ENCODE peak calls at places on chromosomes 7 and 10, in six cellular contexts. One of them, this sample, is unnamed.

GRCh38 chr10:124651402-124651887 is 92.7 kb downstream of the FAM53B start:
- ATAC-seq in HepG2: peak; percentile 67
- ATAC-seq in HCT116: no peak
- ATAC-seq in K562: no peak
- ATAC-seq in upper lobe of left lung: no peak
- ATAC-seq in GM12878: peak; percentile 18
- ATAC-seq in this sample: no peak

GRCh38 chr10:127877701-127878100 is 15.0 kb downstream of the CLRN3 start:
- ATAC-seq in GM12878: no peak
- ATAC-seq in K562: no peak
- ATAC-seq in HCT116: no peak
- ATAC-seq in HepG2: no peak
- ATAC-seq in upper lobe of left lung: no peak
- ATAC-seq in this sample: no peak

GRCh38 chr7:36171503-36171902 is 18.4 kb downstream of the EEPD1 start:
- ATAC-seq in HCT116: no peak
- ATAC-seq in GM12878: peak; percentile 81
- ATAC-seq in HepG2: no peak
- ATAC-seq in K562: no peak
- ATAC-seq in upper lobe of left lung: no peak
- ATAC-seq in this sample: no peak

GRCh38 chr10:51607436-51607835 is 92.0 kb downstream of the CSTF2T start:
- ATAC-seq in HCT116: no peak
- ATAC-seq in upper lobe of left lung: no peak
- ATAC-seq in GM12878: no peak
- ATAC-seq in K562: no peak
- ATAC-seq in HepG2: no peak
- ATAC-seq in this sample: no peak

GRCh38 chr10:125021686-125022374 is 79.9 kb downstream of the ZRANB1 start:
- ATAC-seq in upper lobe of left lung: no peak
- ATAC-seq in HepG2: no peak
- ATAC-seq in GM12878: no peak
- ATAC-seq in HCT116: no peak
- ATAC-seq in K562: no peak
- ATAC-seq in this sample: no peak

GRCh38 chr7:157404002-157404401 is 67.2 kb downstream of the DNAJB6 start:
- ATAC-seq in GM12878: no peak
- ATAC-seq in HCT116: no peak
- ATAC-seq in HepG2: no peak
- ATAC-seq in upper lobe of left lung: no peak
- ATAC-seq in K562: no peak
- ATAC-seq in this sample: no peak

GRCh38 chr7:7870590-7870989 is 98.0 kb upstream of the GLCCI1 start:
- ATAC-seq in HCT116: no peak
- ATAC-seq in K562: no peak
- ATAC-seq in GM12878: no peak
- ATAC-seq in HepG2: no peak
- ATAC-seq in upper lobe of left lung: no peak
- ATAC-seq in this sample: no peak

GRCh38 chr7:22174574-22174953 is 182.4 kb downstream of the RAPGEF5 start:
- ATAC-seq in GM12878: no peak
- ATAC-seq in K562: peak; percentile 58
- ATAC-seq in HCT116: no peak
- ATAC-seq in upper lobe of left lung: no peak
- ATAC-seq in HepG2: no peak
- ATAC-seq in this sample: no peak

GRCh38 chr7:38746438-38746837 is 115.3 kb upstream of the AMPH start:
- ATAC-seq in upper lobe of left lung: no peak
- ATAC-seq in HCT116: no peak
- ATAC-seq in K562: no peak
- ATAC-seq in HepG2: no peak
- ATAC-seq in GM12878: peak; percentile 29
- ATAC-seq in this sample: no peak

GRCh38 chr7:105006367-105007139 is 7.5 kb upstream of the KMT2E start:
- ATAC-seq in GM12878: peak; percentile 22
- ATAC-seq in K562: peak; percentile 29
- ATAC-seq in HCT116: peak; percentile 32
- ATAC-seq in HepG2: peak; percentile 55
- ATAC-seq in upper lobe of left lung: peak; percentile 37
- ATAC-seq in this sample: no peak

GRCh38 chr7:111987115-111987826 is 218.9 kb downstream of the DOCK4 start:
- ATAC-seq in HepG2: no peak
- ATAC-seq in HCT116: no peak
- ATAC-seq in K562: no peak
- ATAC-seq in GM12878: no peak
- ATAC-seq in upper lobe of left lung: no peak
- ATAC-seq in this sample: peak; percentile 28

GRCh38 chr7:106270122-106270977 is 14.4 kb downstream of the NAMPT start:
- ATAC-seq in GM12878: peak; percentile 2
- ATAC-seq in HepG2: no peak
- ATAC-seq in HCT116: no peak
- ATAC-seq in upper lobe of left lung: no peak
- ATAC-seq in K562: peak; percentile 41
- ATAC-seq in this sample: no peak

GRCh38 chr7:117872565-117873055 is 631 bp downstream of the CTTNBP2 start:
- ATAC-seq in K562: no peak
- ATAC-seq in GM12878: no peak
- ATAC-seq in HepG2: peak; percentile 68
- ATAC-seq in HCT116: peak; percentile 61
- ATAC-seq in upper lobe of left lung: peak; percentile 65
- ATAC-seq in this sample: peak; percentile 53

GRCh38 chr7:51101111-51101757 is 215.4 kb downstream of the COBL start:
- ATAC-seq in upper lobe of left lung: no peak
- ATAC-seq in GM12878: no peak
- ATAC-seq in K562: no peak
- ATAC-seq in HepG2: no peak
- ATAC-seq in HCT116: no peak
- ATAC-seq in this sample: no peak

GRCh38 chr10:95382174-95382573 is 91.4 kb upstream of the PDLIM1 start:
- ATAC-seq in upper lobe of left lung: no peak
- ATAC-seq in HCT116: no peak
- ATAC-seq in HepG2: no peak
- ATAC-seq in K562: no peak
- ATAC-seq in GM12878: no peak
- ATAC-seq in this sample: no peak

GRCh38 chr7:149728491-149729375 is 44.7 kb downstream of the ZNF467 start:
- ATAC-seq in K562: no peak
- ATAC-seq in upper lobe of left lung: no peak
- ATAC-seq in GM12878: no peak
- ATAC-seq in HCT116: no peak
- ATAC-seq in HepG2: no peak
- ATAC-seq in this sample: no peak

GRCh38 chr7:27031289-27032172 is 64.3 kb downstream of the HOXA1 start:
- ATAC-seq in K562: no peak
- ATAC-seq in HepG2: no peak
- ATAC-seq in upper lobe of left lung: no peak
- ATAC-seq in HCT116: no peak
- ATAC-seq in GM12878: peak; percentile 93
- ATAC-seq in this sample: peak; percentile 84

GRCh38 chr7:70856889-70857511 is 274.9 kb upstream of the GALNT17 start:
- ATAC-seq in upper lobe of left lung: no peak
- ATAC-seq in GM12878: peak; percentile 66
- ATAC-seq in K562: peak; percentile 73
- ATAC-seq in HepG2: peak; percentile 44
- ATAC-seq in HCT116: no peak
- ATAC-seq in this sample: no peak

GRCh38 chr10:85668522-85668921 is 698.1 kb downstream of the GRID1 start:
- ATAC-seq in upper lobe of left lung: no peak
- ATAC-seq in HCT116: no peak
- ATAC-seq in GM12878: no peak
- ATAC-seq in HepG2: no peak
- ATAC-seq in K562: no peak
- ATAC-seq in this sample: no peak

GRCh38 chr10:873020-873419 is 58.5 kb downstream of the LARP4B start:
- ATAC-seq in GM12878: no peak
- ATAC-seq in HepG2: no peak
- ATAC-seq in HCT116: no peak
- ATAC-seq in upper lobe of left lung: no peak
- ATAC-seq in K562: no peak
- ATAC-seq in this sample: no peak

GRCh38 chr10:43362191-43362839 is 9.1 kb upstream of the FXYD4 start:
- ATAC-seq in HCT116: peak; percentile 97
- ATAC-seq in K562: no peak
- ATAC-seq in HepG2: no peak
- ATAC-seq in upper lobe of left lung: peak; percentile 97
- ATAC-seq in GM12878: peak; percentile 98
- ATAC-seq in this sample: peak; percentile 93

GRCh38 chr7:123557016-123557630 is 495 bp downstream of the NDUFA5 start:
- ATAC-seq in HCT116: peak; percentile 23
- ATAC-seq in upper lobe of left lung: no peak
- ATAC-seq in GM12878: peak; percentile 16
- ATAC-seq in HepG2: no peak
- ATAC-seq in K562: peak; percentile 19
- ATAC-seq in this sample: peak; percentile 4

GRCh38 chr10:11048707-11049296 is 31.1 kb downstream of the CELF2 start:
- ATAC-seq in HepG2: no peak
- ATAC-seq in GM12878: no peak
- ATAC-seq in upper lobe of left lung: no peak
- ATAC-seq in HCT116: no peak
- ATAC-seq in K562: no peak
- ATAC-seq in this sample: peak; percentile 53

DNA sequence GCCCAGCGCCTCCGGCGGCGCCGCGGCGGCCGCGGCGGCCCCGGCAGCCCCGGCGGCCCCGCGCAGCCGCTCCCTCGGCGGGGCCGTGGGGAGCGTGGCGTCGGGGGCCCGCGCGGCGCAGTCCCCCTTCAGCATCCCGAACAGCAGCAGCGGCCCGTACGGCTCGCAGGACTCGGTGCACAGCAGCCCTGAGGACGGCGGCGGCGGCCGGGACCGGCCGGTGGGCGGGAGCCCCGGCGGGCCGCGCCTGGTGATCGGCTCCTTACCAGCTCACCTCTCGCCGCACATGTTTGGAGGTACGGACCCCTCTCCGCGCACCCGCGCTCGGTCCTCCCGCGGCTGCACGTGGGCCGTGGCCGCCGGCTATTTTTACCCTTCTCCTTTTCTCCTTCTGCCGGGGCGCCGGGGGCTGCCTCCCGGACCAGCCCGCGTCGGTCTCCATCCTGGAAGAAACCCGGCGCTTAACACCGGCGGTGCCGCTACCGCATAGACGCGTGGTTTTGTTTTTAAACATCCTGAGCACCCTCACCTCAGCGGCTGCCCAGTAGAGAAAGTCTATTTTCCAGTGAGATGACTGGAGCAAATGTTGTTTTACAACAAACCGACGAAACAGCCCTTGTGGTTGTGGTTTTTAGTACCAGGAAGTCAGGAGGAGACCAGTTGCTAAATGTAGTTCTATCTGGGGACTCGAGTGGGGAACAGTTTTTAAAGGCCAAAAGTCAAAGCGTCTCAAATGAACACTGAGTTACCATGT is 1.3 kb downstream of the ZNRF2 start:
- ATAC-seq in upper lobe of left lung: no peak
- ATAC-seq in HCT116: no peak
- ATAC-seq in HepG2: no peak
- ATAC-seq in K562: peak; percentile 1
- ATAC-seq in GM12878: no peak
- ATAC-seq in this sample: no peak
- TF ChIP-seq POLR2A in upper lobe of left lung: peak; percentile 68
- TF ChIP-seq POLR2A in HCT116: no peak
- TF ChIP-seq POLR2A in HepG2: no peak
- TF ChIP-seq POLR2A in K562: no peak
- TF ChIP-seq POLR2A in GM12878: no peak
- TF ChIP-seq POLR2A in this sample: no peak

GRCh38 chr7:4791738-4792536 is 16.5 kb downstream of the AP5Z1 start:
- ATAC-seq in GM12878: peak; percentile 82
- ATAC-seq in upper lobe of left lung: peak; percentile 69
- ATAC-seq in HCT116: peak; percentile 92
- ATAC-seq in K562: peak; percentile 94
- ATAC-seq in HepG2: peak; percentile 69
- ATAC-seq in this sample: peak; percentile 60
- TF ChIP-seq CTCF in GM12878: peak; percentile 49
- TF ChIP-seq CTCF in upper lobe of left lung: peak; percentile 68
- TF ChIP-seq CTCF in HCT116: peak; percentile 86
- TF ChIP-seq CTCF in K562: peak; percentile 74
- TF ChIP-seq CTCF in HepG2: peak; percentile 68
- TF ChIP-seq CTCF in this sample: no peak

DNA sequence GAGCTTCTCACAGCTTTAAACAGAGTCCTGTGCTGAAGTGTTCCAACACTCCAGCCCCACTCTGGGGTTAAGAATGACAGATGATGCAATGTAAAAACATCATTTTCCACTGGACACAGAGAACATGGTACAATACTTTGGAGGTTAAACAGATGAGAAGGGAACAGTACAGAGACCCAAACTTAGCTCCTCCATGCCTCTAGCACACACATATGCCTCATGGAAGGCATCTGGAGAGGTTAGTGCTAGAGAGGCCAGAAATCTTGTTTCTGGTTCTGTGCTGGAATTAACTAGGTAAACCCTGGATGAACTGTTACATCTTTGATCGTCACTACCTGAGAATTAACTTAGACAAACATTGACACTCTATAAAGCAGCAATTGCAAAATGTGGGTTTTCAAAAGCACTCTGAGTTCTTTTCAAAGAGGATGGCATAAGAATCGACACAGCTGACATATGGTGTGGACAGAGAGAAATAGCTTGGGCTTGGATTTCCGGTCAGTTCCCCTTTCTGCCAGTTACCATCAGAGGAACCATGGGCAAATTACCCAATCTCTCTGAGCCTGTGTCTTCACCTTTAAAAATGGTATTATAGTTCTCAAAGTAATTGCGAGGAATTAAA is 81.9 kb downstream of the KCNMA1 start:
- ATAC-seq in upper lobe of left lung: peak; percentile 44
- ATAC-seq in HepG2: no peak
- ATAC-seq in HCT116: no peak
- ATAC-seq in GM12878: peak; percentile 26
- ATAC-seq in K562: peak; percentile 74
- ATAC-seq in this sample: peak; percentile 86
- TF ChIP-seq POLR2AphosphoS5 in upper lobe of left lung: peak; percentile 51
- TF ChIP-seq POLR2AphosphoS5 in HepG2: no peak
- TF ChIP-seq POLR2AphosphoS5 in HCT116: no peak
- TF ChIP-seq POLR2AphosphoS5 in GM12878: no peak
- TF ChIP-seq POLR2AphosphoS5 in K562: no peak
- TF ChIP-seq POLR2AphosphoS5 in this sample: peak; percentile 83

DNA sequence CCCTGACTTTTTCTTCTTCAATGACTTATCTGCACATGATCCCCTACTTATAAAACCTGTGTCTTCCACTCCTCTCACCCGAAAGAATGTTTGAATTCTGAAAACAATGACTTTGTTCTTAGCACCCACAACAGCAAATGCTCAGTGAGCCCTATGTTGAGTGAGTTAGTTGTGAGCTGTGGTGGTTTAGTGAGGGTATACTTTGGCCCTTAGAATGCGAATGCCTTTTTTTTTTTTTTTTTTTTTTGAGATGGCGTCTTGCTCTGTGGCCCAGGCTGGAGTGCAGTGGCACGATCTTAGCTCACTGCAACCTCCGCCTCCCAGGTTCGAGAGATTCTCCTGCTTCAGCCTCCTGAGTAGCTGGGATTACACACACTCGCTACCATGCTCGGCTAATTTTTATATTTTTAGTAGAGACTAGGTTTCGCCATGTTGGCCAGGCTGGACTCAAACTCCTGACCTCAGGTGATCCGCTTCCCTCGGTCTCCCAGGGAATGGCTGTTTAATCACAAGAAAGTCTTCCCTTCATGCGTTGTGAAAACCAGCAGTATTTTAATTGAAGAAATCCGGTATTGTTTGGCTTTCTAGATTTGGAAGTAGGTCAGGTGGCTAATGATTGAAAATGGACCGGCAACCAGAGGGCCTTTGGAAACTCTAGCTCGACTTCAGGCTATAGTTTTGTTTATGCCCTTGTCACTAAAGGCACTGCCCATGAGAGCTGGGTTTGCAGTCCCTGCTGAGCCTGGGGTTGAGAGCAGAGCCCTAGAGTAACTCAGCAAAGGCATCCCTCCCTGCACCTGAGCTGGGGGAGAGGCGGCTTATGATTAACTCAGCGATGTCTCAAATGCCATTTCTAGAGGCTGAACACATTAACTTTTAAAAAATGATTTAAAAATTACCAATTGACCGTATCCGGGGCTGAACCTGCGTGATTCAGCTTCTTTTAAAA is 41.3 kb downstream of the CUX1 start:
- ATAC-seq in upper lobe of left lung: no peak
- ATAC-seq in HepG2: peak; percentile 34
- ATAC-seq in K562: no peak
- ATAC-seq in GM12878: no peak
- ATAC-seq in HCT116: no peak
- ATAC-seq in this sample: no peak
- TF ChIP-seq POLR2A in upper lobe of left lung: no peak
- TF ChIP-seq POLR2A in HepG2: no peak
- TF ChIP-seq POLR2A in K562: no peak
- TF ChIP-seq POLR2A in GM12878: no peak
- TF ChIP-seq POLR2A in HCT116: no peak
- TF ChIP-seq POLR2A in this sample: no peak